ENCODE peak calls at places on chromosomes 6 and 20, in six cellular contexts. O, S, A, K, F and C are unnamed samples.
A peak's percentile ranks its signal among the peaks of the same experiment; 100 is the strongest.

GRCh38 chr20:1034420-1034799 is 32.3 kb upstream of the RSPO4 start:
- DNase-seq in O (no peak), S (no peak), A (no peak), K (no peak), F (no peak), C (no peak)

GRCh38 chr6:111038534-111039252 is 48.6 kb upstream of the SLC16A10 start:
- DNase-seq in O (no peak), S (no peak), A (no peak), K (no peak), F (no peak), C (no peak)

GRCh38 chr20:18057994-18058349 is 256 bp upstream of the OVOL2 start:
- DNase-seq in O (peak; percentile 33), S (no peak), A (no peak), K (no peak), F (no peak), C (no peak)

GRCh38 chr6:3456794-3457709 is at the start of gene SLC22A23:
- DNase-seq in O (peak; percentile 84), S (peak; percentile 50), A (peak; percentile 46), K (peak; percentile 74), F (peak; percentile 39), C (peak; percentile 50)

GRCh38 chr6:89612121-89612520 is 26.4 kb downstream of the LYRM2 start:
- DNase-seq in O (no peak), S (no peak), A (no peak), K (no peak), F (no peak), C (no peak)

GRCh38 chr20:51236396-51236795 is 213.5 kb upstream of the KCNG1 start:
- DNase-seq in O (no peak), S (no peak), A (no peak), K (no peak), F (no peak), C (no peak)

GRCh38 chr6:144548525-144548924 is 263.4 kb downstream of the UTRN start:
- DNase-seq in O (no peak), S (no peak), A (no peak), K (no peak), F (no peak), C (no peak)

GRCh38 chr6:128784266-128784665 is 98.7 kb upstream of the LAMA2 start:
- DNase-seq in O (no peak), S (no peak), A (no peak), K (no peak), F (no peak), C (no peak)

GRCh38 chr6:150413768-150414167 is 45.0 kb downstream of the IYD start:
- DNase-seq in O (no peak), S (no peak), A (no peak), K (no peak), F (no peak), C (no peak)

GRCh38 chr6:101537917-101538316 is 144.4 kb downstream of the GRIK2 start:
- DNase-seq in O (no peak), S (no peak), A (no peak), K (no peak), F (no peak), C (no peak)

GRCh38 chr6:31513456-31514165 is 15.2 kb upstream of the MCCD1 start:
- DNase-seq in O (no peak), S (no peak), A (no peak), K (no peak), F (no peak), C (no peak)

GRCh38 chr20:21557246-21557982 is 43.5 kb upstream of the NKX2-2 start:
- DNase-seq in O (no peak), S (no peak), A (no peak), K (no peak), F (no peak), C (no peak)

GRCh38 chr20:29689411-29690225 is 1567.8 kb upstream of the DEFB115 start:
- DNase-seq in O (no peak), S (no peak), A (no peak), K (no peak), F (no peak), C (no peak)

GRCh38 chr6:141848029-141848890 is 284.5 kb upstream of the GJE1 start:
- DNase-seq in O (no peak), S (no peak), A (no peak), K (peak; percentile 33), F (no peak), C (no peak)

GRCh38 chr20:7171911-7172310 is 404.4 kb downstream of the BMP2 start:
- DNase-seq in O (no peak), S (no peak), A (no peak), K (no peak), F (no peak), C (no peak)

GRCh38 chr20:7180261-7181045 is 413.0 kb downstream of the BMP2 start:
- DNase-seq in O (no peak), S (no peak), A (no peak), K (no peak), F (no peak), C (no peak)

GRCh38 chr20:7178004-7178403 is 410.5 kb downstream of the BMP2 start:
- DNase-seq in O (no peak), S (no peak), A (no peak), K (no peak), F (no peak), C (no peak)

GRCh38 chr20:7174554-7174953 is 407.1 kb downstream of the BMP2 start:
- DNase-seq in O (no peak), S (no peak), A (no peak), K (no peak), F (no peak), C (no peak)
- H3K4me1 ChIP-seq in O (no peaks in the 10 kb centered on the region), S (no peaks in the 10 kb centered on the region), A (no peaks in the 10 kb centered on the region), K (no peaks in the 10 kb centered on the region), F (no peaks in the 10 kb centered on the region), C (no peaks in the 10 kb centered on the region)

GRCh38 chr20:57069442-57069841 is 197.0 kb downstream of the BMP7 start:
- DNase-seq in O (no peak), S (no peak), A (no peak), K (no peak), F (no peak), C (no peak)
- H3K4me1 ChIP-seq in O (no peaks in the 10 kb centered on the region), S (no peaks in the 10 kb centered on the region), A (peaks cover 4% of the 10 kb centered on the region), K (no peaks in the 10 kb centered on the region), F (no peaks in the 10 kb centered on the region), C (no peaks in the 10 kb centered on the region)

DNA sequence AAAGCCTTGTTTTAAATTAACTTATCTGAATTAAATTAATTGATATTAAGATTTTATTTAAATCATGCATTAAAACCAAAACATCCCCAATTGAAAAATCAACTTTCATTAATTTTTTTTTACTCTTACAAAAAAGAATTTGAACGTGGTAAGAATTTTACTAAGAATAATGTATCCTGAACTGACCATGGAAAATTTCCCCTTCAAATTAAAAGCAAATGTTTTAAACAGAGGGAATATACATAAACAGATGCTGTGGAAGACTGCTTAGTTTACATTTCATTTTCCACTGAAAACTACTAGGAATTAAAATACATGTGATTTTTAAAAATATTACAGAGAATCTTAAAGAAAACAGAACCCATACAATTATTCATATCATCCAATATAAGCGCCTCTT is 2.3 kb downstream of the RNF24 start:
- DNase-seq in O (no peak), S (no peak), A (no peak), K (no peak), F (no peak), C (no peak)
- H3K4me1 ChIP-seq in O (peaks cover 32% of the 10 kb centered on the region), S (peaks cover 17% of the 10 kb centered on the region), A (peaks cover 21% of the 10 kb centered on the region), K (peaks cover 22% of the 10 kb centered on the region), F (peaks cover 17% of the 10 kb centered on the region), C (peaks cover 28% of the 10 kb centered on the region)

GRCh38 chr6:24927234-24927955 is 8.4 kb downstream of the RIPOR2 start:
- DNase-seq in O (no peak), S (no peak), A (no peak), K (no peak), F (no peak), C (no peak)

GRCh38 chr6:24927985-24928735 is 7.6 kb downstream of the RIPOR2 start:
- DNase-seq in O (no peak), S (no peak), A (no peak), K (no peak), F (no peak), C (no peak)

GRCh38 chr6:24925661-24926060 is 10.1 kb downstream of the RIPOR2 start:
- DNase-seq in O (no peak), S (no peak), A (no peak), K (no peak), F (no peak), C (no peak)

GRCh38 chr6:24926192-24926591 is 9.6 kb downstream of the RIPOR2 start:
- DNase-seq in O (no peak), S (no peak), A (no peak), K (no peak), F (no peak), C (no peak)

DNA sequence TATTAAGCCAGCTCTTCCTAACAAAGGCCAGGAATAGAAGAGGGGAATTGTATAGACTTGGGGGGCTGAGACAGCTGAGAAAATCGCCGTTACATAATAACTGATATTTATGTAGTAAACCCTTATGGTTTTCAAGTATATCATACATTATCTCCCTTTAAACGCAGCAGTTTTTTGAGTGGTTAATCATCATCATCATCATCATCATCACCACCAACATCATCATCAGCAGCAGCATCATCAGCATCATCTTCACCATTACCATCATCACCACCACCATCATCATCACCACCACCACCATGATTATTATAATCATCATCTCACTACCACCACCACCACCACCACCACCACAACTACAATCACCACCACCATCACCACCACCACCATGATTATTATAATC is 9.1 kb downstream of the RIPOR2 start:
- DNase-seq in O (no peak), S (no peak), A (no peak), K (no peak), F (no peak), C (no peak)
- H3K4me1 ChIP-seq in O (peaks cover 39% of the 10 kb centered on the region), S (peaks cover 85% of the 10 kb centered on the region), A (no peaks in the 10 kb centered on the region), K (peaks cover 13% of the 10 kb centered on the region), F (peaks cover 87% of the 10 kb centered on the region), C (peaks cover 18% of the 10 kb centered on the region)

DNA sequence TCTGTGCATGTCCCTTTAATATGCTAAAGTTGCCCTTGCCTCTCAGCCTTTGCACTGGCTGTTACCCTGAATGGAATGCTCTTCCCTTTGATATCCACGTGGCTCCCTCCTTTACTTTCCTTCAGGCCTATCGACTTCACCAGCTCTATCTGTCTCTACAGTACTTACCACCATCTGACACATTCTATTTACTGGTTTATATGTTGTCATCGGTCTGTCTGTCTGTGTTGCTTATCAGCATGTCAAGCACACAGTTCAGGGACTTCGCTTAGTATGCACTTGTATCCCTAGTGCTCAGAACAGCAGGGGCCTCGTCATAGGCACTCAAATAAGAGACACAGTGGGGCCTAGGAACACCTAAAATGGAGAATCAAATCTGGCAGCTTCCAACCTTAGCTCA is 35.2 kb upstream of the RNF24 start:
- DNase-seq in O (peak; percentile 0), S (no peak), A (no peak), K (no peak), F (no peak), C (no peak)
- H3K4me1 ChIP-seq in O (no peaks in the 10 kb centered on the region), S (no peaks in the 10 kb centered on the region), A (no peaks in the 10 kb centered on the region), K (no peaks in the 10 kb centered on the region), F (no peaks in the 10 kb centered on the region), C (no peaks in the 10 kb centered on the region)

GRCh38 chr20:36847710-36848040 is 28.3 kb upstream of the TLDC2 start:
- DNase-seq in O (no peak), S (no peak), A (no peak), K (no peak), F (no peak), C (no peak)
- H3K4me1 ChIP-seq in O (peaks cover 91% of the 10 kb centered on the region), S (peaks cover 17% of the 10 kb centered on the region), A (no peaks in the 10 kb centered on the region), K (peaks cover 10% of the 10 kb centered on the region), F (peaks cover 89% of the 10 kb centered on the region), C (no peaks in the 10 kb centered on the region)

GRCh38 chr6:125812394-125813231 is 21.9 kb downstream of the NCOA7 start:
- DNase-seq in O (no peak), S (no peak), A (no peak), K (no peak), F (no peak), C (no peak)
- H3K4me1 ChIP-seq in O (peaks cover 87% of the 10 kb centered on the region), S (peaks cover 4% of the 10 kb centered on the region), A (peaks cover 4% of the 10 kb centered on the region), K (no peaks in the 10 kb centered on the region), F (peaks cover 81% of the 10 kb centered on the region), C (peaks cover 23% of the 10 kb centered on the region)